ENCODE peak calls at places on chromosome 22, in seven cellular contexts. One of them, this sample, is unnamed.

GRCh38 chr22:37023743-37024338 is 4.3 kb downstream of the MPST start:
- DNase-seq in mesendoderm: no peak
- DNase-seq in SJSA1: no peak
- DNase-seq in GM23338: no peak
- DNase-seq in CD4-positive, alpha-beta memory T cell: no peak
- DNase-seq in dorsolateral prefrontal cortex: no peak
- DNase-seq in fibroblast of pulmonary artery: no peak
- DNase-seq in this sample: no peak

GRCh38 chr22:50261615-50262459 is at the start of gene MAPK12:
- DNase-seq in dorsolateral prefrontal cortex: no peak
- DNase-seq in GM23338: peak
- DNase-seq in mesendoderm: no peak
- DNase-seq in fibroblast of pulmonary artery: peak
- DNase-seq in CD4-positive, alpha-beta memory T cell: no peak
- DNase-seq in SJSA1: no peak
- DNase-seq in this sample: peak

GRCh38 chr22:24091551-24092420 is 80.7 kb downstream of the CABIN1 start:
- DNase-seq in CD4-positive, alpha-beta memory T cell: no peak
- DNase-seq in SJSA1: no peak
- DNase-seq in dorsolateral prefrontal cortex: peak
- DNase-seq in mesendoderm: no peak
- DNase-seq in fibroblast of pulmonary artery: no peak
- DNase-seq in GM23338: no peak
- DNase-seq in this sample: no peak

GRCh38 chr22:50697667-50698506 is 25.3 kb downstream of the SHANK3 start:
- DNase-seq in dorsolateral prefrontal cortex: peak
- DNase-seq in SJSA1: no peak
- DNase-seq in fibroblast of pulmonary artery: no peak
- DNase-seq in GM23338: no peak
- DNase-seq in mesendoderm: no peak
- DNase-seq in CD4-positive, alpha-beta memory T cell: no peak
- DNase-seq in this sample: no peak

GRCh38 chr22:28299329-28299728 is 380.3 kb upstream of the PITPNB start:
- DNase-seq in mesendoderm: peak
- DNase-seq in dorsolateral prefrontal cortex: no peak
- DNase-seq in GM23338: no peak
- DNase-seq in SJSA1: no peak
- DNase-seq in fibroblast of pulmonary artery: no peak
- DNase-seq in CD4-positive, alpha-beta memory T cell: no peak
- DNase-seq in this sample: no peak

GRCh38 chr22:28582806-28583205 is 96.8 kb downstream of the TTC28 start:
- DNase-seq in mesendoderm: peak
- DNase-seq in SJSA1: no peak
- DNase-seq in dorsolateral prefrontal cortex: no peak
- DNase-seq in fibroblast of pulmonary artery: peak
- DNase-seq in GM23338: peak
- DNase-seq in CD4-positive, alpha-beta memory T cell: no peak
- DNase-seq in this sample: peak

GRCh38 chr22:32800158-32800557 is 1.3 kb upstream of the TIMP3 start:
- DNase-seq in dorsolateral prefrontal cortex: no peak
- DNase-seq in CD4-positive, alpha-beta memory T cell: no peak
- DNase-seq in mesendoderm: no peak
- DNase-seq in fibroblast of pulmonary artery: no peak
- DNase-seq in GM23338: no peak
- DNase-seq in SJSA1: no peak
- DNase-seq in this sample: no peak

GRCh38 chr22:46262449-46263207 is 515 bp downstream of the PKDREJ start:
- DNase-seq in mesendoderm: peak
- DNase-seq in GM23338: peak
- DNase-seq in CD4-positive, alpha-beta memory T cell: no peak
- DNase-seq in dorsolateral prefrontal cortex: no peak
- DNase-seq in SJSA1: no peak
- DNase-seq in fibroblast of pulmonary artery: peak
- DNase-seq in this sample: no peak

GRCh38 chr22:49404020-49404419 is 423.7 kb downstream of the BRD1 start:
- DNase-seq in CD4-positive, alpha-beta memory T cell: no peak
- DNase-seq in dorsolateral prefrontal cortex: no peak
- DNase-seq in GM23338: no peak
- DNase-seq in mesendoderm: no peak
- DNase-seq in fibroblast of pulmonary artery: no peak
- DNase-seq in SJSA1: peak
- DNase-seq in this sample: no peak

GRCh38 chr22:28885939-28886338 is 2.6 kb downstream of the ZNRF3 start:
- DNase-seq in SJSA1: no peak
- DNase-seq in GM23338: no peak
- DNase-seq in dorsolateral prefrontal cortex: no peak
- DNase-seq in CD4-positive, alpha-beta memory T cell: no peak
- DNase-seq in fibroblast of pulmonary artery: no peak
- DNase-seq in mesendoderm: no peak
- DNase-seq in this sample: no peak

GRCh38 chr22:23218867-23219251 is 38.5 kb downstream of the BCR start:
- DNase-seq in mesendoderm: peak
- DNase-seq in SJSA1: peak
- DNase-seq in dorsolateral prefrontal cortex: no peak
- DNase-seq in fibroblast of pulmonary artery: peak
- DNase-seq in CD4-positive, alpha-beta memory T cell: no peak
- DNase-seq in GM23338: peak
- DNase-seq in this sample: peak

GRCh38 chr22:29202231-29203192 is 3.2 kb upstream of the EMID1 start:
- DNase-seq in GM23338: peak
- DNase-seq in dorsolateral prefrontal cortex: no peak
- DNase-seq in SJSA1: peak
- DNase-seq in CD4-positive, alpha-beta memory T cell: peak
- DNase-seq in mesendoderm: peak
- DNase-seq in fibroblast of pulmonary artery: peak
- DNase-seq in this sample: peak

GRCh38 chr22:19066531-19067271 is 55.5 kb downstream of the DGCR2 start:
- DNase-seq in CD4-positive, alpha-beta memory T cell: no peak
- DNase-seq in GM23338: no peak
- DNase-seq in SJSA1: no peak
- DNase-seq in fibroblast of pulmonary artery: peak
- DNase-seq in mesendoderm: no peak
- DNase-seq in dorsolateral prefrontal cortex: no peak
- DNase-seq in this sample: peak

GRCh38 chr22:23207786-23208325 is 27.5 kb downstream of the BCR start:
- DNase-seq in fibroblast of pulmonary artery: no peak
- DNase-seq in mesendoderm: no peak
- DNase-seq in CD4-positive, alpha-beta memory T cell: no peak
- DNase-seq in GM23338: no peak
- DNase-seq in dorsolateral prefrontal cortex: no peak
- DNase-seq in SJSA1: no peak
- DNase-seq in this sample: no peak

GRCh38 chr22:20435436-20436308 is 2.0 kb downstream of the SCARF2 start:
- DNase-seq in fibroblast of pulmonary artery: no peak
- DNase-seq in SJSA1: no peak
- DNase-seq in CD4-positive, alpha-beta memory T cell: no peak
- DNase-seq in mesendoderm: no peak
- DNase-seq in GM23338: no peak
- DNase-seq in dorsolateral prefrontal cortex: no peak
- DNase-seq in this sample: no peak
- H3K4me3 ChIP-seq in fibroblast of pulmonary artery: peak
- H3K4me3 ChIP-seq in SJSA1: peak
- H3K4me3 ChIP-seq in CD4-positive, alpha-beta memory T cell: no peak
- H3K4me3 ChIP-seq in mesendoderm: peak
- H3K4me3 ChIP-seq in GM23338: peak
- H3K4me3 ChIP-seq in dorsolateral prefrontal cortex: peak
- H3K4me3 ChIP-seq in this sample: peak

GRCh38 chr22:21755855-21756284 is 20.3 kb upstream of the YPEL1 start:
- DNase-seq in CD4-positive, alpha-beta memory T cell: no peak
- DNase-seq in dorsolateral prefrontal cortex: no peak
- DNase-seq in fibroblast of pulmonary artery: peak
- DNase-seq in mesendoderm: no peak
- DNase-seq in GM23338: no peak
- DNase-seq in SJSA1: no peak
- DNase-seq in this sample: peak
- H3K4me3 ChIP-seq in CD4-positive, alpha-beta memory T cell: no peak
- H3K4me3 ChIP-seq in dorsolateral prefrontal cortex: no peak
- H3K4me3 ChIP-seq in fibroblast of pulmonary artery: no peak
- H3K4me3 ChIP-seq in mesendoderm: no peak
- H3K4me3 ChIP-seq in GM23338: no peak
- H3K4me3 ChIP-seq in SJSA1: no peak
- H3K4me3 ChIP-seq in this sample: no peak

GRCh38 chr22:42433754-42434153 is 1.6 kb upstream of the NFAM1 start:
- DNase-seq in SJSA1: no peak
- DNase-seq in fibroblast of pulmonary artery: no peak
- DNase-seq in dorsolateral prefrontal cortex: no peak
- DNase-seq in CD4-positive, alpha-beta memory T cell: no peak
- DNase-seq in mesendoderm: no peak
- DNase-seq in GM23338: no peak
- DNase-seq in this sample: no peak

GRCh38 chr22:42432818-42433217 is 615 bp upstream of the NFAM1 start:
- DNase-seq in dorsolateral prefrontal cortex: no peak
- DNase-seq in CD4-positive, alpha-beta memory T cell: no peak
- DNase-seq in GM23338: no peak
- DNase-seq in fibroblast of pulmonary artery: no peak
- DNase-seq in SJSA1: no peak
- DNase-seq in mesendoderm: no peak
- DNase-seq in this sample: no peak

GRCh38 chr22:42431401-42432019 is 693 bp downstream of the NFAM1 start:
- DNase-seq in dorsolateral prefrontal cortex: no peak
- DNase-seq in fibroblast of pulmonary artery: no peak
- DNase-seq in CD4-positive, alpha-beta memory T cell: no peak
- DNase-seq in GM23338: no peak
- DNase-seq in mesendoderm: no peak
- DNase-seq in SJSA1: no peak
- DNase-seq in this sample: no peak

GRCh38 chr22:42430486-42431125 is 1.6 kb downstream of the NFAM1 start:
- DNase-seq in fibroblast of pulmonary artery: no peak
- DNase-seq in mesendoderm: no peak
- DNase-seq in GM23338: no peak
- DNase-seq in SJSA1: no peak
- DNase-seq in CD4-positive, alpha-beta memory T cell: no peak
- DNase-seq in dorsolateral prefrontal cortex: no peak
- DNase-seq in this sample: no peak

GRCh38 chr22:42432020-42432596 is at the start of gene NFAM1:
- DNase-seq in mesendoderm: no peak
- DNase-seq in CD4-positive, alpha-beta memory T cell: no peak
- DNase-seq in fibroblast of pulmonary artery: no peak
- DNase-seq in SJSA1: no peak
- DNase-seq in GM23338: no peak
- DNase-seq in dorsolateral prefrontal cortex: no peak
- DNase-seq in this sample: no peak
- H3K4me3 ChIP-seq in mesendoderm: no peak
- H3K4me3 ChIP-seq in CD4-positive, alpha-beta memory T cell: no peak
- H3K4me3 ChIP-seq in fibroblast of pulmonary artery: no peak
- H3K4me3 ChIP-seq in SJSA1: no peak
- H3K4me3 ChIP-seq in GM23338: peak
- H3K4me3 ChIP-seq in dorsolateral prefrontal cortex: peak
- H3K4me3 ChIP-seq in this sample: no peak

GRCh38 chr22:41367680-41368542 is 13.8 kb upstream of the TEF start:
- DNase-seq in mesendoderm: no peak
- DNase-seq in fibroblast of pulmonary artery: peak
- DNase-seq in GM23338: peak
- DNase-seq in CD4-positive, alpha-beta memory T cell: no peak
- DNase-seq in SJSA1: no peak
- DNase-seq in dorsolateral prefrontal cortex: peak
- DNase-seq in this sample: no peak
- H3K4me3 ChIP-seq in mesendoderm: no peak
- H3K4me3 ChIP-seq in fibroblast of pulmonary artery: peak
- H3K4me3 ChIP-seq in GM23338: no peak
- H3K4me3 ChIP-seq in CD4-positive, alpha-beta memory T cell: no peak
- H3K4me3 ChIP-seq in SJSA1: no peak
- H3K4me3 ChIP-seq in dorsolateral prefrontal cortex: peak
- H3K4me3 ChIP-seq in this sample: no peak